ENCODE peak calls at places on chromosomes 2 and 18, in nine cellular contexts. R, S, A, L, H, U, F, X and P are unnamed samples.

GRCh38 chr2:234175649-234176048 is 125.1 kb downstream of the SPP2 start:
- DNase-seq in X (no peak), L (no peak), H (no peak), A (no peak), S (no peak), U (no peak), R (no peak), F (no peak), P (no peak)

GRCh38 chr18:53148056-53148574 is 808.1 kb downstream of the DCC start:
- DNase-seq in L (no peak), S (no peak), H (no peak), U (no peak), X (no peak), R (no peak), A (no peak), F (no peak), P (no peak)

GRCh38 chr2:233007270-233007669 is 5.8 kb downstream of the NGEF start:
- DNase-seq in U (no peak), L (no peak), S (no peak), H (no peak), X (no peak), F (no peak), R (no peak), A (no peak), P (no peak)

GRCh38 chr2:65746919-65747678 is 314.7 kb upstream of the SPRED2 start:
- DNase-seq in L (no peak), X (no peak), H (no peak), U (no peak), R (no peak), S (no peak), A (no peak), F (no peak), P (no peak)

GRCh38 chr2:107569496-107569895 is 257.2 kb upstream of the RGPD4 start:
- DNase-seq in A (no peak), X (no peak), F (no peak), R (no peak), S (no peak), U (no peak), H (no peak), L (no peak), P (no peak)

GRCh38 chr2:102103992-102104871 is 38.3 kb upstream of the IL1R1 start:
- DNase-seq in U (peak; percentile 58), F (no peak), R (peak; percentile 4), S (peak; percentile 85), A (peak; percentile 72), H (peak; percentile 48), X (no peak), L (no peak), P (no peak)

GRCh38 chr2:225137971-225138370 is 95.7 kb upstream of the DOCK10 start:
- DNase-seq in U (no peak), L (no peak), R (no peak), H (no peak), F (no peak), A (no peak), X (no peak), S (no peak), P (no peak)

GRCh38 chr18:48676756-48677368 is 138.0 kb downstream of the CTIF start:
- DNase-seq in H (peak; percentile 14), U (peak; percentile 61), A (peak; percentile 82), S (peak; percentile 82), F (peak; percentile 59), X (peak; percentile 46), R (peak; percentile 78), L (peak; percentile 78), P (peak; percentile 82)

GRCh38 chr2:120868366-120868765 is 132.7 kb downstream of the GLI2 start:
- DNase-seq in X (no peak), A (no peak), F (no peak), U (no peak), L (no peak), H (no peak), S (no peak), R (no peak), P (no peak)

GRCh38 chr18:74226666-74227065 is 65.1 kb downstream of the CYB5A start:
- DNase-seq in S (no peak), F (no peak), U (no peak), L (no peak), R (no peak), X (no peak), A (no peak), H (no peak), P (no peak)

GRCh38 chr2:62029910-62030309 is 124.4 kb downstream of the COMMD1 start:
- DNase-seq in S (no peak), R (no peak), F (no peak), L (no peak), H (no peak), A (no peak), U (no peak), X (no peak), P (no peak)

GRCh38 chr18:70501358-70501757 is 212.5 kb downstream of the SOCS6 start:
- DNase-seq in A (no peak), X (no peak), R (no peak), H (no peak), U (no peak), F (no peak), L (no peak), S (no peak), P (no peak)

GRCh38 chr2:1492696-1493095 is 79.4 kb downstream of the TPO start:
- DNase-seq in U (no peak), H (no peak), X (no peak), F (no peak), R (no peak), A (no peak), L (no peak), S (no peak), P (peak; percentile 18)

GRCh38 chr2:177692828-177693269 is 300.3 kb downstream of the AGPS start:
- DNase-seq in U (no peak), X (peak; percentile 29), R (no peak), A (no peak), F (no peak), H (no peak), S (no peak), L (no peak), P (no peak)

GRCh38 chr2:206833291-206833690 is 67.9 kb downstream of the FASTKD2 start:
- DNase-seq in F (no peak), X (no peak), A (no peak), L (no peak), S (no peak), U (no peak), R (no peak), H (no peak), P (no peak)

GRCh38 chr2:212289301-212289700 is 249.3 kb downstream of the ERBB4 start:
- DNase-seq in A (no peak), L (no peak), F (no peak), R (no peak), X (no peak), U (no peak), S (no peak), H (no peak), P (no peak)

GRCh38 chr2:62570861-62571698 is 65.1 kb upstream of the TMEM17 start:
- DNase-seq in A (peak; percentile 49), X (peak; percentile 80), S (no peak), F (no peak), U (peak; percentile 58), H (no peak), R (peak; percentile 7), L (no peak), P (peak; percentile 51)

GRCh38 chr18:3658529-3658928 is 208.6 kb downstream of the TGIF1 start:
- DNase-seq in L (no peak), H (no peak), A (no peak), S (no peak), X (no peak), R (no peak), F (no peak), U (no peak), P (no peak)

GRCh38 chr18:68072744-68073143 is 556.2 kb upstream of the DSEL start:
- DNase-seq in S (no peak), H (no peak), F (no peak), U (no peak), X (no peak), R (no peak), A (no peak), L (no peak), P (no peak)

GRCh38 chr2:175400975-175401374 is 219.5 kb upstream of the ATP5MC3 start:
- DNase-seq in A (no peak), H (no peak), S (no peak), X (no peak), F (no peak), L (no peak), R (no peak), U (no peak), P (no peak)